ENCODE peak calls at places on chromosomes 7 and 10, in five cellular contexts. D, L, Z, P and U are unnamed samples.

GRCh38 chr10:6406220-6407033 is 173.6 kb downstream of the PRKCQ start:
- DNase-seq in D (no peak), L (no peak), Z (no peak), P (no peak), U (peak; percentile 70)

GRCh38 chr7:156725074-156725473 is 84.5 kb downstream of the RNF32 start:
- DNase-seq in D (no peak), L (no peak), Z (no peak), P (no peak), U (no peak)

GRCh38 chr7:2141011-2141410 is 91.7 kb downstream of the MAD1L1 start:
- DNase-seq in D (no peak), L (peak; percentile 6), Z (no peak), P (no peak), U (no peak)

GRCh38 chr10:829241-829640 is 102.3 kb downstream of the LARP4B start:
- DNase-seq in D (no peak), L (no peak), Z (no peak), P (no peak), U (no peak)

GRCh38 chr7:2936301-2936700 is 92.2 kb upstream of the GNA12 start:
- DNase-seq in D (peak; percentile 20), L (no peak), Z (no peak), P (no peak), U (no peak)

GRCh38 chr7:100545636-100546128 is 6.7 kb downstream of the AGFG2 start:
- DNase-seq in D (peak; percentile 88), L (no peak), Z (peak; percentile 72), P (no peak), U (peak; percentile 50)

GRCh38 chr7:94182066-94182465 is 177.9 kb upstream of the BET1 start:
- DNase-seq in D (no peak), L (no peak), Z (no peak), P (no peak), U (no peak)

GRCh38 chr7:11127112-11127785 is 153.6 kb downstream of the PHF14 start:
- DNase-seq in D (no peak), L (no peak), Z (no peak), P (no peak), U (no peak)

GRCh38 chr7:18740579-18740988 is 245.0 kb downstream of the HDAC9 start:
- DNase-seq in D (no peak), L (no peak), Z (peak; percentile 9), P (no peak), U (no peak)

GRCh38 chr7:123770378-123770777 is 21.6 kb upstream of the WASL start:
- DNase-seq in D (no peak), L (no peak), Z (peak; percentile 38), P (no peak), U (no peak)

GRCh38 chr10:21257919-21258318 is 267.6 kb downstream of the SKIDA1 start:
- DNase-seq in D (no peak), L (no peak), Z (no peak), P (no peak), U (no peak)

GRCh38 chr7:29495618-29496017 is 68.0 kb upstream of the PRR15 start:
- DNase-seq in D (no peak), L (no peak), Z (no peak), P (no peak), U (no peak)

GRCh38 chr7:92669616-92670153 is 79.5 kb upstream of the FAM133B start:
- DNase-seq in D (no peak), L (no peak), Z (no peak), P (no peak), U (no peak)

GRCh38 chr10:84296071-84296981 is 32.1 kb upstream of the CCSER2 start:
- DNase-seq in D (no peak), L (no peak), Z (no peak), P (no peak), U (no peak)

GRCh38 chr7:56287429-56288138 is 171.4 kb upstream of the NUPR2 start:
- DNase-seq in D (no peak), L (peak; percentile 30), Z (no peak), P (no peak), U (no peak)

GRCh38 chr10:58479016-58479415 is 33.7 kb upstream of the BICC1 start:
- DNase-seq in D (no peak), L (no peak), Z (no peak), P (no peak), U (no peak)

GRCh38 chr7:129853661-129854268 is 99.0 kb downstream of the UBE2H start:
- DNase-seq in D (no peak), L (no peak), Z (no peak), P (no peak), U (no peak)

GRCh38 chr10:3524086-3524960 is 260.7 kb downstream of the KLF6 start:
- DNase-seq in D (no peak), L (no peak), Z (no peak), P (no peak), U (no peak)

GRCh38 chr10:9602930-9603459 is 1414.7 kb upstream of the CELF2 start:
- DNase-seq in D (no peak), L (no peak), Z (no peak), P (no peak), U (no peak)

GRCh38 chr10:7333995-7334964 is 76.6 kb downstream of the SFMBT2 start:
- DNase-seq in D (no peak), L (no peak), Z (no peak), P (no peak), U (no peak)

GRCh38 chr10:84519235-84519634 is 190.8 kb downstream of the CCSER2 start:
- DNase-seq in D (no peak), L (no peak), Z (no peak), P (no peak), U (no peak)

GRCh38 chr10:60901561-60902235 is 42.3 kb downstream of the RHOBTB1 start:
- DNase-seq in D (no peak), L (peak; percentile 76), Z (no peak), P (no peak), U (no peak)

GRCh38 chr10:97543025-97543546 is 29.5 kb upstream of the ANKRD2 start:
- DNase-seq in D (peak; percentile 93), L (peak; percentile 68), Z (no peak), P (peak; percentile 90), U (no peak)

GRCh38 chr7:121262221-121262620 is 66.6 kb upstream of the WNT16 start:
- DNase-seq in D (no peak), L (no peak), Z (no peak), P (no peak), U (no peak)

GRCh38 chr7:35727571-35727970 is 32.6 kb upstream of the HERPUD2 start:
- DNase-seq in D (no peak), L (no peak), Z (peak; percentile 59), P (no peak), U (peak; percentile 62)

GRCh38 chr7:18313970-18314369 is 181.6 kb upstream of the HDAC9 start:
- DNase-seq in D (no peak), L (no peak), Z (no peak), P (no peak), U (no peak)

GRCh38 chr10:129772472-129773358 is 191.4 kb downstream of the EBF3 start:
- DNase-seq in D (no peak), L (no peak), Z (no peak), P (peak; percentile 68), U (no peak)

GRCh38 chr10:124450783-124451057 is 885 bp upstream of the NKX1-2 start:
- DNase-seq in D (no peak), L (no peak), Z (no peak), P (no peak), U (no peak)
- H3K4me3 ChIP-seq in D (no peak overlapping the region), L (no peak overlapping the region), Z (no peak overlapping the region), P (no peak overlapping the region), U (no peak overlapping the region)

GRCh38 chr10:79386637-79387465 is 39.6 kb downstream of the PPIF start:
- DNase-seq in D (peak; percentile 70), L (no peak), Z (no peak), P (peak; percentile 67), U (no peak)

GRCh38 chr10:79384773-79385391 is 37.6 kb downstream of the PPIF start:
- DNase-seq in D (peak; percentile 57), L (no peak), Z (no peak), P (peak; percentile 31), U (no peak)

GRCh38 chr10:79387466-79387973 is 40.3 kb downstream of the PPIF start:
- DNase-seq in D (peak; percentile 86), L (peak; percentile 2), Z (no peak), P (peak; percentile 49), U (no peak)

GRCh38 chr10:79385392-79385795 is 38.1 kb downstream of the PPIF start:
- DNase-seq in D (peak; percentile 64), L (no peak), Z (no peak), P (peak; percentile 74), U (no peak)

DNA sequence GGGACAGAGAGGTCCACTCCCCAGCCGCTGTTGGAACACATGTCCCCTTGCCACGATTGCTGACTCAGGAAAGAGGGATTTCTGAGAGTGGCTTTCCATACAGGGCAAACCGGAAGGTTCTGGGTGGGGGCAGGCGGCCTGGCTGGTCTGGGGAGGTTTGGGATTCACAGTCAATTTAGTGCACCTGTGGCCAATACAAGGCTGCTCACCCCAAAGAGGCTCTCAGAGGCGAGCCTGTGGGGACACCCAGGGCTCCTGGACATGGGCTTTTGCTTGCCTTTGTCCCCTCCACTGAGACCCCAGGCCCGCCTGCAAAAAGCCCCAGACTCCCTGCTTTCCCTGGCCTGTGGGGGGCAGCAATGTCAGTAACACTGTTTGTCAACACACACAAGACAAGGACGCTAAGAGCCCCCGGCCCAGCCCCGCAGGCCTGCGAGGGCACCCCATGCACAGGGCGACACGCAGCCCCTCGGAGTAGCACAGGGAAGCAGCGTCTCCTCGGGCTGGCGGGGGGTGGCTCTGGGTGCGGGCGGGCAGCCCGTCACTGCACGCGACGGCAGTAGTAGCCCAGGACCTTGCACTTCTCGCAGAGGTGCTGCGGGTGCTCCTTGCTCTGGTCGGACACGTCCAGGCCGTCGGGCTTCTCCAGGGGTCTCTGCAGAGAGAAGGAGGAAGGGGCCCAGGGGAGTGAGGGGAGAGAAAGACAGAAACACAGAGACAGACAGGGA is 38.7 kb downstream of the PPIF start:
- DNase-seq in D (peak; percentile 70), L (no peak), Z (no peak), P (peak; percentile 78), U (no peak)
- TF ChIP-seq CTCF in D (no peak), L (no peak), Z (no peak), P (no peak), U (peak; percentile 45)

GRCh38 chr7:99451936-99452335 is 13.2 kb downstream of the CPSF4 start:
- DNase-seq in D (no peak), L (peak; percentile 30), Z (no peak), P (no peak), U (no peak)

GRCh38 chr7:99455874-99456273 is 10.1 kb downstream of the ATP5MF start:
- DNase-seq in D (no peak), L (no peak), Z (no peak), P (no peak), U (no peak)

GRCh38 chr7:99448855-99449254 is 10.1 kb downstream of the CPSF4 start:
- DNase-seq in D (no peak), L (no peak), Z (no peak), P (no peak), U (no peak)

GRCh38 chr7:99453105-99453504 is 12.9 kb downstream of the ATP5MF start:
- DNase-seq in D (no peak), L (no peak), Z (no peak), P (no peak), U (no peak)

GRCh38 chr7:99452541-99452940 is 13.4 kb downstream of the ATP5MF start:
- DNase-seq in D (no peak), L (no peak), Z (no peak), P (no peak), U (no peak)
- H3K36me3 ChIP-seq in D (peaks cover 55% of the 10 kb centered on the region), L (peaks cover 4% of the 10 kb centered on the region), Z (peaks cover 65% of the 10 kb centered on the region), P (peaks cover 100% of the 10 kb centered on the region), U (peaks cover 97% of the 10 kb centered on the region)

DNA sequence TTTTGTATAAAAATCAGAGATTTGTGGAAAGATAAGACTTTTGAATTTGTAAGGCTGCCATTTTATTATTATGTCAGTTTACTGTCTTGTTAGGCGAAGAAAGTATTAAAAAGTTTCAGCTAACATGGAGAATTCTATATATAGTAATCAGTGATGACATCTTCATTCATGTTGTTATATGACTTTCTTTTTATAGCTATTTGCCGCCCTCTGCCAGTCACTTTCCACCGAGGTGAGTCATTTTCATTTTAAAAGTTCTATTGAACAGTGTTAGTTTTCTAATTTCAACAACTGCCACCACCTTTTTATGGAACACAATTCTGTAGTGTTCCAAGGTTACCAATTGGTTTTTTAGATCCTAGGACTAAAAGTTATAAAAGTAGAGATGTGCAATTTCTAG is 11.8 kb downstream of the CUTC start:
- DNase-seq in D (no peak), L (no peak), Z (no peak), P (no peak), U (no peak)
- H3K4me3 ChIP-seq in D (no peak overlapping the region), L (no peak overlapping the region), Z (no peak overlapping the region), P (no peak overlapping the region), U (no peak overlapping the region)